ENCODE peak calls at places on chromosomes 11 and 22, in nine cellular contexts. T is activated T-cell treated with anti-CD3 and anti-CD28 coated beads, Interleukin-2, amount 50 U/mL, for 24 hours; B is left colon; H is AG10803; F is GM13977; I is iris pigment epithelial cell; X is left cardiac atrium; R is SW480; O is COLO829. L is an unnamed sample.

GRCh38 chr22:45686842-45687241 is 15.2 kb downstream of the ATXN10 start:
- DNase-seq in O (no peak), F (no peak), I (no peak), X (no peak), B (no peak), R (no peak), T (no peak), H (peak; percentile 72), L (no peak)

GRCh38 chr11:86818466-86819282 is 18.3 kb downstream of the PRSS23 start:
- DNase-seq in H (peak; percentile 77), I (peak; percentile 83), T (no peak), X (no peak), R (peak; percentile 80), O (peak; percentile 66), F (peak; percentile 49), B (no peak), L (peak; percentile 82)

GRCh38 chr22:17964647-17965046 is 59.7 kb downstream of the MICAL3 start:
- DNase-seq in F (peak; percentile 87), I (no peak), R (no peak), T (no peak), B (no peak), X (no peak), O (no peak), H (no peak), L (no peak)

GRCh38 chr11:17333799-17334586 is 17.6 kb upstream of the NCR3LG1 start:
- DNase-seq in H (no peak), B (no peak), I (no peak), F (no peak), T (no peak), R (no peak), O (no peak), X (peak; percentile 28), L (no peak)

GRCh38 chr22:40509401-40510134 is 127.0 kb downstream of the MRTFA start:
- DNase-seq in T (no peak), R (no peak), X (peak; percentile 50), O (no peak), B (peak; percentile 10), I (peak; percentile 92), F (no peak), H (peak; percentile 96), L (no peak)

GRCh38 chr11:57546451-57546850 is 9.1 kb downstream of the SMTNL1 start:
- DNase-seq in H (no peak), F (no peak), R (no peak), X (no peak), I (no peak), B (no peak), O (no peak), T (no peak), L (no peak)

GRCh38 chr11:106076421-106076922 is 675 bp downstream of the KBTBD3 start:
- DNase-seq in I (peak; percentile 14), F (no peak), H (no peak), O (no peak), X (no peak), R (peak; percentile 28), B (peak; percentile 33), T (no peak), L (no peak)

GRCh38 chr11:11789735-11790369 is 51.9 kb upstream of the USP47 start:
- DNase-seq in O (peak; percentile 31), T (no peak), X (no peak), F (no peak), R (peak; percentile 14), I (peak; percentile 22), H (peak; percentile 18), B (peak; percentile 13), L (no peak)

GRCh38 chr11:133956650-133957633 is at the start of gene IGSF9B:
- DNase-seq in I (peak; percentile 63), R (peak; percentile 88), T (peak; percentile 96), F (peak; percentile 99), H (peak; percentile 58), B (peak; percentile 90), O (peak; percentile 70), X (peak; percentile 89), L (peak; percentile 92)

GRCh38 chr22:38314140-38314991 is 2.9 kb downstream of the CSNK1E start:
- DNase-seq in H (peak; percentile 29), X (no peak), O (no peak), B (no peak), I (peak; percentile 56), R (no peak), T (peak; percentile 41), F (no peak), L (peak; percentile 50)

GRCh38 chr11:6539748-6540268 is 42.7 kb downstream of the DNHD1 start:
- DNase-seq in R (no peak), O (no peak), I (no peak), H (no peak), B (no peak), F (no peak), X (no peak), T (no peak), L (no peak)

GRCh38 chr22:42632096-42632495 is 8.3 kb downstream of the ATP5MGL start:
- DNase-seq in T (no peak), O (no peak), X (no peak), I (no peak), F (no peak), H (no peak), B (no peak), R (no peak), L (no peak)

GRCh38 chr22:36853407-36854099 is 7.3 kb upstream of the NCF4 start:
- DNase-seq in F (peak; percentile 80), X (peak; percentile 72), O (peak; percentile 75), T (peak; percentile 93), H (peak; percentile 18), R (no peak), B (peak; percentile 77), I (peak; percentile 71), L (peak; percentile 49)

GRCh38 chr11:15493921-15494630 is 379.4 kb downstream of the INSC start:
- DNase-seq in O (no peak), B (no peak), I (no peak), R (peak; percentile 20), F (no peak), X (no peak), H (no peak), T (no peak), L (no peak)

GRCh38 chr22:50684501-50684900 is 11.9 kb downstream of the SHANK3 start:
- DNase-seq in T (peak; percentile 6), H (no peak), B (no peak), F (no peak), R (no peak), I (no peak), X (no peak), O (no peak), L (no peak)

GRCh38 chr11:122319011-122319410 is 203.0 kb upstream of the BLID start:
- DNase-seq in I (no peak), O (no peak), F (no peak), X (no peak), B (no peak), T (no peak), H (peak; percentile 56), R (no peak), L (no peak)

GRCh38 chr22:46984751-46985506 is 222.5 kb downstream of the TBC1D22A start:
- DNase-seq in R (no peak), T (no peak), H (peak; percentile 66), I (peak; percentile 74), B (no peak), F (no peak), O (peak; percentile 30), X (no peak), L (peak; percentile 46)

GRCh38 chr11:2933376-2934056 is 4.3 kb upstream of the PHLDA2 start:
- DNase-seq in I (peak; percentile 53), F (no peak), B (peak; percentile 76), T (no peak), X (peak; percentile 81), R (peak; percentile 54), H (peak; percentile 88), O (peak; percentile 43), L (no peak)

GRCh38 chr11:120807414-120808150 is 216.3 kb upstream of the TBCEL start:
- DNase-seq in B (no peak), H (peak; percentile 74), T (no peak), F (no peak), R (peak; percentile 74), O (peak; percentile 83), I (peak; percentile 85), X (no peak), L (no peak)

GRCh38 chr11:107856981-107857517 is 1.5 kb downstream of the SLC35F2 start:
- DNase-seq in T (no peak), H (no peak), X (peak; percentile 40), O (no peak), I (no peak), B (peak; percentile 52), F (no peak), R (no peak), L (peak; percentile 41)

GRCh38 chr11:9849384-9849783 is 185.5 kb downstream of the SWAP70 start:
- DNase-seq in T (no peak), R (no peak), I (no peak), B (no peak), H (no peak), X (no peak), O (no peak), F (no peak), L (no peak)

GRCh38 chr11:109993786-109994185 is 99.4 kb upstream of the ZC3H12C start:
- DNase-seq in X (no peak), I (no peak), R (no peak), B (no peak), F (no peak), O (no peak), T (no peak), H (peak; percentile 95), L (no peak)

GRCh38 chr11:88555829-88556202 is 218.3 kb upstream of the CTSC start:
- DNase-seq in X (no peak), B (no peak), H (peak; percentile 90), R (no peak), T (no peak), I (peak; percentile 25), F (no peak), O (no peak), L (no peak)

GRCh38 chr11:114621950-114622809 is 26.6 kb upstream of the NXPE4 start:
- DNase-seq in R (no peak), O (no peak), H (no peak), I (no peak), B (no peak), X (no peak), F (no peak), T (no peak), L (no peak)

GRCh38 chr11:76620471-76620870 is 50.1 kb downstream of the LRRC32 start:
- DNase-seq in H (peak; percentile 96), I (peak; percentile 68), T (no peak), X (no peak), O (no peak), R (no peak), B (no peak), F (no peak), L (no peak)

GRCh38 chr11:123052884-123053721 is 8.8 kb downstream of the HSPA8 start:
- DNase-seq in I (no peak), X (no peak), H (no peak), R (no peak), B (no peak), T (no peak), F (no peak), O (no peak), L (no peak)

GRCh38 chr11:13207665-13208594 is 69.7 kb upstream of the BMAL1 start:
- DNase-seq in T (peak; percentile 41), H (peak; percentile 85), O (peak; percentile 72), X (peak; percentile 42), B (peak; percentile 37), R (peak; percentile 70), I (peak; percentile 96), F (no peak), L (no peak)

GRCh38 chr22:29330753-29331152 is 15.3 kb upstream of the RASL10A start:
- DNase-seq in I (peak; percentile 74), R (no peak), T (no peak), X (peak; percentile 71), F (no peak), O (no peak), B (peak; percentile 31), H (peak; percentile 46), L (no peak)

GRCh38 chr11:117857734-117858369 is 18.6 kb downstream of the FXYD6 start:
- DNase-seq in H (no peak), T (no peak), R (no peak), F (no peak), O (no peak), B (no peak), X (no peak), I (no peak), L (no peak)

GRCh38 chr11:48141475-48142100 is 75.0 kb upstream of the OR4B1 start:
- DNase-seq in I (peak; percentile 32), H (peak; percentile 55), T (no peak), F (no peak), B (no peak), X (no peak), O (no peak), R (no peak), L (no peak)

GRCh38 chr22:11066458-11067285 is 4461.3 kb upstream of the OR11H1 start:
- DNase-seq in B (no peak), I (no peak), T (no peak), X (no peak), R (no peak), O (peak; percentile 37), H (no peak), F (peak; percentile 55), L (no peak)